ENCODE peak calls at places on chromosomes 1 and 21, in eight cellular contexts. B is activated T-helper 1 cell treated with anti-CD3 and anti-CD28 coated beads, Interleukin-2, amount 50 U/mL, for 16 hours; Z is caudate nucleus; S is stimulated activated CD4-positive, alpha-beta T cell treated with anti-CD3 and anti-CD28 coated beads, TNF-alpha, amount 100 ng/mL, for 24 hours; M is naive thymus-derived CD8-positive, alpha-beta T cell; P is ecto neural progenitor cell; D is nucleus accumbens; R is RPMI8226. Q is an unnamed sample.

GRCh38 chr1:11797525-11798216 is 8.1 kb downstream of the MTHFR start:
- DNase-seq in B (no peak), Z (no peak), S (no peak), M (no peak), P (no peak), D (no peak), R (no peak), Q (no peak)

GRCh38 chr1:168360151-168360550 is 79.5 kb downstream of the TBX19 start:
- DNase-seq in B (no peak), Z (no peak), S (no peak), M (no peak), P (no peak), D (no peak), R (no peak), Q (no peak)

GRCh38 chr1:151936653-151937052 is 27.3 kb upstream of the THEM4 start:
- DNase-seq in B (no peak), Z (no peak), S (no peak), M (no peak), P (no peak), D (no peak), R (no peak), Q (no peak)

GRCh38 chr1:147627435-147628110 is 42.8 kb downstream of the ACP6 start:
- DNase-seq in B (peak), Z (no peak), S (peak), M (peak), P (peak), D (no peak), R (peak), Q (no peak)

GRCh38 chr1:109198043-109198695 is 15.5 kb upstream of the SARS1 start:
- DNase-seq in B (no peak), Z (no peak), S (no peak), M (no peak), P (no peak), D (no peak), R (no peak), Q (no peak)

GRCh38 chr1:94324168-94324544 is 86.8 kb upstream of the ARHGAP29 start:
- DNase-seq in B (no peak), Z (no peak), S (no peak), M (no peak), P (no peak), D (no peak), R (no peak), Q (no peak)

GRCh38 chr1:47660622-47661021 is 222.8 kb downstream of the FOXD2 start:
- DNase-seq in B (no peak), Z (no peak), S (no peak), M (no peak), P (no peak), D (no peak), R (no peak), Q (no peak)

GRCh38 chr21:15065381-15066230 is 806 bp upstream of the NRIP1 start:
- DNase-seq in B (peak), Z (peak), S (peak), M (peak), P (peak), D (peak), R (peak), Q (peak)

GRCh38 chr21:30676737-30677136 is 34.1 kb downstream of the KRTAP20-3 start:
- DNase-seq in B (no peak), Z (no peak), S (no peak), M (no peak), P (no peak), D (no peak), R (no peak), Q (no peak)

GRCh38 chr1:166302919-166303758 is 136.3 kb upstream of the FAM78B start:
- DNase-seq in B (no peak), Z (no peak), S (no peak), M (no peak), P (no peak), D (no peak), R (no peak), Q (no peak)

GRCh38 chr1:23394176-23394575 is 24.5 kb upstream of the ZNF436 start:
- DNase-seq in B (no peak), Z (no peak), S (no peak), M (no peak), P (no peak), D (no peak), R (no peak), Q (no peak)

GRCh38 chr1:166933633-166934032 is 41.7 kb downstream of the ILDR2 start:
- DNase-seq in B (no peak), Z (no peak), S (no peak), M (no peak), P (no peak), D (no peak), R (no peak), Q (no peak)

GRCh38 chr1:21340230-21340564 is 49.9 kb upstream of the ECE1 start:
- DNase-seq in B (no peak), Z (no peak), S (no peak), M (no peak), P (no peak), D (no peak), R (peak), Q (no peak)

GRCh38 chr1:30001452-30002039 is 721.8 kb downstream of the MATN1 start:
- DNase-seq in B (no peak), Z (no peak), S (no peak), M (no peak), P (no peak), D (no peak), R (no peak), Q (no peak)

GRCh38 chr1:96536576-96536975 is 185.0 kb upstream of the PTBP2 start:
- DNase-seq in B (no peak), Z (no peak), S (no peak), M (no peak), P (no peak), D (no peak), R (no peak), Q (no peak)

GRCh38 chr1:163320891-163321290 is 863 bp upstream of the NUF2 start:
- DNase-seq in B (no peak), Z (no peak), S (no peak), M (no peak), P (no peak), D (no peak), R (no peak), Q (no peak)

GRCh38 chr21:41235214-41235613 is 67.3 kb downstream of the BACE2 start:
- DNase-seq in B (no peak), Z (no peak), S (no peak), M (no peak), P (no peak), D (no peak), R (no peak), Q (no peak)

GRCh38 chr1:6554031-6554906 is at the start of gene NOL9:
- DNase-seq in B (peak), Z (peak), S (peak), M (peak), P (peak), D (peak), R (peak), Q (peak)

GRCh38 chr1:36420836-36421317 is 23.2 kb upstream of the LSM10 start:
- DNase-seq in B (peak), Z (peak), S (peak), M (peak), P (peak), D (peak), R (peak), Q (peak)

Q was measured in osteocyte.